ENCODE peak calls at places on chromosome 16, in six cellular contexts. One of them, this sample, is unnamed.
A peak's percentile ranks its signal among the peaks of the same experiment; 100 is the strongest.

GRCh38 chr16:12187939-12188673 is 211.6 kb downstream of the SNX29 start:
- DNase-seq in K562: no peak
- DNase-seq in IMR-90: no peak
- DNase-seq in H1: no peak
- DNase-seq in A549: no peak
- DNase-seq in GM12878: no peak
- DNase-seq in this sample: no peak

GRCh38 chr16:84498859-84499620 is 5.4 kb downstream of the MEAK7 start:
- DNase-seq in K562: no peak
- DNase-seq in IMR-90: no peak
- DNase-seq in H1: no peak
- DNase-seq in A549: no peak
- DNase-seq in GM12878: no peak
- DNase-seq in this sample: no peak

GRCh38 chr16:24753437-24753836 is 24.0 kb downstream of the TNRC6A start:
- DNase-seq in K562: no peak
- DNase-seq in IMR-90: no peak
- DNase-seq in H1: no peak
- DNase-seq in A549: no peak
- DNase-seq in GM12878: no peak
- DNase-seq in this sample: no peak

GRCh38 chr16:86761117-86761971 is 183.0 kb downstream of the FOXL1 start:
- DNase-seq in K562: peak; percentile 80
- DNase-seq in IMR-90: peak; percentile 68
- DNase-seq in H1: no peak
- DNase-seq in A549: peak; percentile 62
- DNase-seq in GM12878: no peak
- DNase-seq in this sample: peak; percentile 51

GRCh38 chr16:180921-181667 is 835 bp downstream of the HBQ1 start:
- DNase-seq in K562: peak; percentile 88
- DNase-seq in IMR-90: peak; percentile 58
- DNase-seq in H1: peak; percentile 54
- DNase-seq in A549: peak; percentile 88
- DNase-seq in GM12878: peak; percentile 7
- DNase-seq in this sample: peak; percentile 12

GRCh38 chr16:20415541-20415940 is 6.2 kb downstream of the ACSM5 start:
- DNase-seq in K562: no peak
- DNase-seq in IMR-90: no peak
- DNase-seq in H1: no peak
- DNase-seq in A549: no peak
- DNase-seq in GM12878: no peak
- DNase-seq in this sample: no peak

GRCh38 chr16:28136751-28137434 is 73.4 kb upstream of the GSG1L start:
- DNase-seq in K562: no peak
- DNase-seq in IMR-90: no peak
- DNase-seq in H1: no peak
- DNase-seq in A549: no peak
- DNase-seq in GM12878: no peak
- DNase-seq in this sample: no peak

GRCh38 chr16:66746682-66747081 is 4.7 kb downstream of the DYNC1LI2 start:
- DNase-seq in K562: no peak
- DNase-seq in IMR-90: no peak
- DNase-seq in H1: no peak
- DNase-seq in A549: no peak
- DNase-seq in GM12878: peak; percentile 71
- DNase-seq in this sample: no peak

GRCh38 chr16:2179576-2179975 is 16.8 kb downstream of the CASKIN1 start:
- DNase-seq in K562: no peak
- DNase-seq in IMR-90: no peak
- DNase-seq in H1: no peak
- DNase-seq in A549: no peak
- DNase-seq in GM12878: no peak
- DNase-seq in this sample: no peak

GRCh38 chr16:2179107-2179501 is 17.3 kb downstream of the CASKIN1 start:
- DNase-seq in K562: no peak
- DNase-seq in IMR-90: no peak
- DNase-seq in H1: no peak
- DNase-seq in A549: no peak
- DNase-seq in GM12878: no peak
- DNase-seq in this sample: no peak

GRCh38 chr16:2181952-2182351 is 14.5 kb downstream of the CASKIN1 start:
- DNase-seq in K562: no peak
- DNase-seq in IMR-90: no peak
- DNase-seq in H1: no peak
- DNase-seq in A549: no peak
- DNase-seq in GM12878: no peak
- DNase-seq in this sample: no peak

GRCh38 chr16:2180461-2180860 is 15.9 kb downstream of the CASKIN1 start:
- DNase-seq in K562: no peak
- DNase-seq in IMR-90: no peak
- DNase-seq in H1: no peak
- DNase-seq in A549: no peak
- DNase-seq in GM12878: no peak
- DNase-seq in this sample: no peak

DNA sequence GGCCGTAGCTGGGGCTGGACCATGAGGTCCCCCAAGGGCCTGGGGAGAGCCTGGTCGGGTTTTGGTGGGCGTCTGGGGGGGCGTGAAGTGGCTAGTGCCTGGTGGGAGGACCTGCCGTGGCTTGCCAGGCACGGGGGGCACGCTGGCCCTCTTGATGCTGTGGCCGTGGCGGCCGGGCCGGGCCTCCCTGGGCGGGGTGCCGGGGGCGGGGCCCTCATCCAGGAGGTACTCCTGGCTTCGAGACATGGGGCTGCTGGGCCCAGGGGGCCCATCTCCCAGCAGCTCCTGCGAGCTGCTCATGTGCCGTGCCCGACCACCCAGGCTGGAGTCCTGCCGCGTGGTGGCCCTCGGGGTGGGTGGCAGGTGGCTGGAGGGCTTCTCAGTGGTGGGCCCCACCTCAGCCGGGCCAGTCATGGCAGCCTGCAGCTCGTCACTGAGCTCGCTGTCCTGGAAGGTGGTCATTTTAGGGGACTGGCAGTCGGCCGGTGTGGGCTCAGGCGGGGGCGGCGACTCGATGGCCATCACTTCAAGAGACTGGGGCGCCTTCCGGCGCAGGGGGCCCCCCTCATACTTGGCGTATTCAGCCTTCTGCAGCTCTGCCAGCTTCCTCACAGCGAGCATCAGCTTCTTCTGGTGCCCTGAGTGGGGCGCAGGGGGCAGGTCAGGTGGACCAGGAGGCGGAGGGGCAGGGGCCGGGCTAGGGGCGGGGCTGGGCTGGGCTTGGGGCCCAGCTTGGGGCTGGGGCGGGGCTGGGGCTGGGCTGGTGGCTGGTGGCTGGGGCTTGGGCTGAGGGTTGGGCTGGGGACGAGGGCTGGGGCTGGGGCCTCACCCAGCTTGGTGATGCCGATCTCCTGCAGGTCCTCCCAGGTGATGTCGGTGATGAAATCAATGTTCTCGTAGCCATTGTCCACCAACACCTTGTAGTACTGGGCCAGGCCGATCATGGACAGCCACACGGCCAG is 15.2 kb downstream of the CASKIN1 start:
- DNase-seq in K562: peak; percentile 63
- DNase-seq in IMR-90: no peak
- DNase-seq in H1: no peak
- DNase-seq in A549: no peak
- DNase-seq in GM12878: no peak
- DNase-seq in this sample: no peak
- TF ChIP-seq CEBPB in K562: no peak
- TF ChIP-seq CEBPB in IMR-90: no peak
- TF ChIP-seq CEBPB in H1: no peak
- TF ChIP-seq CEBPB in A549: no peak
- TF ChIP-seq CEBPB in GM12878: no peak
- TF ChIP-seq CEBPB in this sample: no peak

GRCh38 chr16:74718741-74719610 is 18.3 kb upstream of the MLKL start:
- DNase-seq in K562: peak; percentile 9
- DNase-seq in IMR-90: no peak
- DNase-seq in H1: no peak
- DNase-seq in A549: no peak
- DNase-seq in GM12878: no peak
- DNase-seq in this sample: no peak

GRCh38 chr16:74718140-74718539 is 17.5 kb upstream of the MLKL start:
- DNase-seq in K562: peak; percentile 7
- DNase-seq in IMR-90: no peak
- DNase-seq in H1: no peak
- DNase-seq in A549: no peak
- DNase-seq in GM12878: no peak
- DNase-seq in this sample: no peak

GRCh38 chr16:74720579-74720978 is 19.9 kb upstream of the MLKL start:
- DNase-seq in K562: no peak
- DNase-seq in IMR-90: no peak
- DNase-seq in H1: no peak
- DNase-seq in A549: no peak
- DNase-seq in GM12878: no peak
- DNase-seq in this sample: no peak

GRCh38 chr16:74716355-74716754 is 15.7 kb upstream of the MLKL start:
- DNase-seq in K562: peak; percentile 7
- DNase-seq in IMR-90: no peak
- DNase-seq in H1: no peak
- DNase-seq in A549: no peak
- DNase-seq in GM12878: no peak
- DNase-seq in this sample: no peak

DNA sequence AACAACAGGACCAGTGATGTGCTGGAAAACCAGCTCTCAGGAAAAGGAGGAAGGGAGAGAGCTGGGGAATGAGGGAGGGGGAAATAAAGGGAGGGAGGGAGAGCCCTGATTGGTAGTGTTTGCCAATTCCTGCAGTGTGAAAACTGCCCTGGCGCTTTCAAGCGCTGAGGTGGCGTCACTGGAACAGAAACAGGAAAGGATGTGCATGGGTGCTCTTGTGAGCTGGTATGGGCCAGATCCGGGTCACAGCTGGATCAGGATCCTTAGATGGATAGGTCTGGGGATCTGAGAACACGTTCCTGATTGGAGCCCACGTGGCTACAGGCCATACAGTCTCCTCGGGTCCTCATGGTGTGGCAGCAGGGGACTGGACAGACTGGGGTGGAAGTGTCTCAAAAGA is 16.7 kb upstream of the MLKL start:
- DNase-seq in K562: no peak
- DNase-seq in IMR-90: no peak
- DNase-seq in H1: no peak
- DNase-seq in A549: no peak
- DNase-seq in GM12878: no peak
- DNase-seq in this sample: no peak
- TF ChIP-seq CEBPB in K562: no peak
- TF ChIP-seq CEBPB in IMR-90: no peak
- TF ChIP-seq CEBPB in H1: no peak
- TF ChIP-seq CEBPB in A549: no peak
- TF ChIP-seq CEBPB in GM12878: no peak
- TF ChIP-seq CEBPB in this sample: no peak

GRCh38 chr16:56107944-56108583 is 83.2 kb upstream of the GNAO1 start:
- DNase-seq in K562: no peak
- DNase-seq in IMR-90: no peak
- DNase-seq in H1: no peak
- DNase-seq in A549: no peak
- DNase-seq in GM12878: no peak
- DNase-seq in this sample: no peak

GRCh38 chr16:56106527-56106926 is 84.8 kb upstream of the GNAO1 start:
- DNase-seq in K562: no peak
- DNase-seq in IMR-90: no peak
- DNase-seq in H1: no peak
- DNase-seq in A549: no peak
- DNase-seq in GM12878: no peak
- DNase-seq in this sample: no peak

GRCh38 chr16:56101480-56101879 is 89.8 kb upstream of the GNAO1 start:
- DNase-seq in K562: no peak
- DNase-seq in IMR-90: no peak
- DNase-seq in H1: no peak
- DNase-seq in A549: no peak
- DNase-seq in GM12878: no peak
- DNase-seq in this sample: no peak

DNA sequence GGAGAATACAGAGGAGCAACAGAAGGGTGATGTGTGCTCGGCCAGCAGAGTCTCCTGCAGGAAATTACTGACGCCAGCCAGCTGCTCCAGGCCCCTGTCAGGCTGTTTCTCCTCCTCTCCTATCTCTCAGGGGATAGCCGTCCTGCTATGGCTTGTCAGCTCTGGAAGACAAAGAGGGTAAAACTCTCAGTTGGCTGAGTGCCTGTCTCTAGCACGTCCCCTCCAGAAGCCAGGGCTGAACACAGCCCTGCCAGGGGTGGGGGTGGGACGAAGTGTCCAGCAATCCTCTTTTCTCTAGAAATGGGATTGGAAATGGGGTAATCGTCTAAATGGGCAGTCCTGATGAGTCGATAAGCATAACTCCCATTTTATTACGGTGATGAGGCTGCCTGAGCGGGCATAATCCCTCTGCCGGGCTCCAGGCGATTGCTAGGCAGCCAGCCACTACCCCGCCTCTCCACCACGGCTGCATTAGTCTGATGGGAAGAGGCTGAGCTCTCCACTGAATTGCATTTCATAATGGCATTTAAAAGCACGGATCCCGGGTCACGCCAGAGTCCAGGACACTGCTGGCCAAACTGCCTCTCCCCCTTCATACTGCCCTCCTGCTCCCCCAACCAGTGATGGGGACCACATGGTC is 89.0 kb upstream of the GNAO1 start:
- DNase-seq in K562: no peak
- DNase-seq in IMR-90: no peak
- DNase-seq in H1: no peak
- DNase-seq in A549: no peak
- DNase-seq in GM12878: no peak
- DNase-seq in this sample: no peak
- TF ChIP-seq CEBPB in K562: no peak
- TF ChIP-seq CEBPB in IMR-90: no peak
- TF ChIP-seq CEBPB in H1: no peak
- TF ChIP-seq CEBPB in A549: no peak
- TF ChIP-seq CEBPB in GM12878: no peak
- TF ChIP-seq CEBPB in this sample: no peak

DNA sequence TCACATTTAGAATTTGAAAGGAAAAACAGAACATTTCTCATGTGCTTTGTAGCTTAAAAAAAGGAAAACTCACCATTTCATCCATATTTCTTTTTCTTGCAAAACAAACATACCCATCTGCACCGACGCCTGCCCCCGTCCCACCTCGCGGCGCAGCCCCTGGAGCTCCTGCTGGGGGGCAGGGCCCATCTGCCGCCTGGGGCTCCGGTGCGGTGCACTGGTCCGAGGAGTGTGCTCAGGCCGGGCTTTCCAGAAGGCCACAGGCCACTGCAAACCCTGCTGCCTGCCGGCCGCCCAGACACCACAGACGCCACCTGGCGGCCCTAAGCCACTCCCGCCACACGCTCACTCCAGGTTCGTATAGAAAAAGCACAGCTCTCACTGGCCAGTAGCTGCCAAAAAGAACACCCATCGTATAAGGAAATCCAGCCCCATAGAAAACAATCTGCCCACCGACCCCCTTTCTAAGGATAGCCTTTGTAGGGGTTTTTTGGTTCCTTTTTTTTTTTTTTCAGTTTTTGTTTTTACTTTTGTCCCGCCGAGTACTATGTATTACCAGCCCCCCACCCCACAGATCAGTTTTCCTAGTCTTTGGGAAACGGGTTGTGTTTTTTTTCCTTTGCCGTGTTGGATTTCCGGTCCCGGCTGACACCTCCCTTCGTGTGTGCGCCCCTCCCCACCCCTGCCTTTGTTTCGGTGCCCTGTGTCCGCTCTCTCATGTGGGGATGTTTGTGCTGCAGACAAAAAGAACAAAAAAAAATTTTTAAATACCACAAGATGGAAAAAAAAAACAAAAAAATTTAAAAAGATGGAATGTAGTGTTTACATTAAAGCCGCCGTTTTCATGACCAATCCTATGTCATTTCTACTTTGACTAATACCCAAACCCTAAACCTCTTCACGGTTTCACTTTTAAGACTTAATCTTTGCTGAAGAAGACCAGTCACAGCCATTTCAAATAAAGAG is 68.8 kb downstream of the AMFR start:
- DNase-seq in K562: peak; percentile 80
- DNase-seq in IMR-90: peak; percentile 88
- DNase-seq in H1: peak; percentile 75
- DNase-seq in A549: peak; percentile 91
- DNase-seq in GM12878: peak; percentile 46
- DNase-seq in this sample: peak; percentile 72
- TF ChIP-seq CEBPB in K562: no peak
- TF ChIP-seq CEBPB in IMR-90: no peak
- TF ChIP-seq CEBPB in H1: no peak
- TF ChIP-seq CEBPB in A549: no peak
- TF ChIP-seq CEBPB in GM12878: no peak
- TF ChIP-seq CEBPB in this sample: no peak